ENCODE peak calls at places on chromosomes 3 and 15, in six cellular contexts. Y is left cardiac atrium; G is psoas muscle; N is glutamatergic neuron; J is activated T-cell treated with anti-CD3 and anti-CD28 coated beads, Interleukin-2, amount 50 U/mL, for 72 hours; U is H54. Q is an unnamed sample.

GRCh38 chr3:144295619-144296018 is 324.0 kb downstream of the DIPK2A start:
- DNase-seq in G (no peak), J (no peak), U (no peak), N (no peak), Y (no peak), Q (no peak)

GRCh38 chr15:66785637-66786036 is 83.6 kb downstream of the SMAD6 start:
- DNase-seq in Y (no peak), U (no peak), G (no peak), N (no peak), J (no peak), Q (no peak)

GRCh38 chr3:183032904-183033555 is 52.7 kb upstream of the DCUN1D1 start:
- DNase-seq in Y (no peak), G (no peak), U (no peak), J (no peak), N (no peak), Q (no peak)

GRCh38 chr15:74400915-74401757 is 32.6 kb downstream of the SEMA7A start:
- DNase-seq in G (no peak), N (no peak), J (peak), Y (no peak), U (no peak), Q (no peak)

GRCh38 chr3:142211034-142211433 is 14.4 kb downstream of the GK5 start:
- DNase-seq in N (peak), Y (no peak), U (no peak), J (peak), G (no peak), Q (peak)

GRCh38 chr15:62873203-62873602 is 169.3 kb upstream of the TPM1 start:
- DNase-seq in J (no peak), N (no peak), G (no peak), Y (no peak), U (no peak), Q (no peak)

GRCh38 chr3:71710906-71711494 is 14.2 kb downstream of the EIF4E3 start:
- DNase-seq in Y (no peak), U (peak), G (no peak), J (no peak), N (no peak), Q (peak)

GRCh38 chr3:170524072-170524471 is 61.8 kb downstream of the SLC7A14 start:
- DNase-seq in Y (no peak), G (no peak), N (no peak), U (no peak), J (no peak), Q (no peak)

GRCh38 chr3:63571682-63572081 is 80.8 kb upstream of the SNTN start:
- DNase-seq in N (no peak), U (no peak), G (no peak), Y (no peak), J (no peak), Q (no peak)

Q was measured in myocyte.